ENCODE peak calls at places on chromosomes 7 and 10, in nine cellular contexts. One of them, this sample, is unnamed.

GRCh38 chr10:14852236-14852635 is 14.1 kb downstream of the HSPA14 start:
- DNase-seq in tibial artery: no peak
- DNase-seq in IMR-90: no peak
- DNase-seq in HepG2: no peak
- DNase-seq in B cell: no peak
- DNase-seq in psoas muscle: no peak
- DNase-seq in body of pancreas: no peak
- DNase-seq in AG09319: no peak
- DNase-seq in H9: no peak
- DNase-seq in this sample: no peak

GRCh38 chr10:12195603-12196506 is at the start of the genes CDC123 and NUDT5:
- DNase-seq in B cell: peak
- DNase-seq in IMR-90: peak
- DNase-seq in psoas muscle: peak
- DNase-seq in H9: peak
- DNase-seq in body of pancreas: peak
- DNase-seq in HepG2: peak
- DNase-seq in AG09319: peak
- DNase-seq in tibial artery: peak
- DNase-seq in this sample: peak

GRCh38 chr10:86971146-86971991 is 3.1 kb downstream of the ADIRF start:
- DNase-seq in psoas muscle: peak
- DNase-seq in tibial artery: peak
- DNase-seq in AG09319: peak
- DNase-seq in body of pancreas: peak
- DNase-seq in B cell: peak
- DNase-seq in H9: peak
- DNase-seq in HepG2: no peak
- DNase-seq in IMR-90: peak
- DNase-seq in this sample: peak

GRCh38 chr10:103193820-103194529 is 903 bp upstream of the NT5C2 start:
- DNase-seq in IMR-90: peak
- DNase-seq in AG09319: peak
- DNase-seq in B cell: no peak
- DNase-seq in psoas muscle: no peak
- DNase-seq in H9: no peak
- DNase-seq in HepG2: no peak
- DNase-seq in body of pancreas: peak
- DNase-seq in tibial artery: no peak
- DNase-seq in this sample: no peak

GRCh38 chr10:16819436-16819835 is 2.2 kb upstream of the RSU1 start:
- DNase-seq in body of pancreas: no peak
- DNase-seq in B cell: no peak
- DNase-seq in tibial artery: no peak
- DNase-seq in H9: no peak
- DNase-seq in psoas muscle: no peak
- DNase-seq in IMR-90: no peak
- DNase-seq in AG09319: no peak
- DNase-seq in HepG2: no peak
- DNase-seq in this sample: no peak

GRCh38 chr10:49629286-49629915 is 15.6 kb downstream of the CHAT start:
- DNase-seq in HepG2: no peak
- DNase-seq in IMR-90: no peak
- DNase-seq in body of pancreas: no peak
- DNase-seq in B cell: no peak
- DNase-seq in H9: no peak
- DNase-seq in psoas muscle: no peak
- DNase-seq in tibial artery: no peak
- DNase-seq in AG09319: no peak
- DNase-seq in this sample: no peak

GRCh38 chr7:115869225-115869624 is 161.3 kb downstream of the TFEC start:
- DNase-seq in AG09319: peak
- DNase-seq in tibial artery: no peak
- DNase-seq in IMR-90: peak
- DNase-seq in HepG2: no peak
- DNase-seq in psoas muscle: no peak
- DNase-seq in B cell: no peak
- DNase-seq in body of pancreas: no peak
- DNase-seq in H9: no peak
- DNase-seq in this sample: no peak

GRCh38 chr7:12640299-12641096 is 46.9 kb upstream of the ARL4A start:
- DNase-seq in AG09319: no peak
- DNase-seq in tibial artery: no peak
- DNase-seq in psoas muscle: no peak
- DNase-seq in IMR-90: no peak
- DNase-seq in HepG2: peak
- DNase-seq in body of pancreas: no peak
- DNase-seq in H9: no peak
- DNase-seq in B cell: no peak
- DNase-seq in this sample: no peak

GRCh38 chr7:135710417-135711138 is 17.4 kb downstream of the SLC13A4 start:
- DNase-seq in psoas muscle: no peak
- DNase-seq in tibial artery: no peak
- DNase-seq in H9: peak
- DNase-seq in IMR-90: no peak
- DNase-seq in HepG2: peak
- DNase-seq in AG09319: no peak
- DNase-seq in body of pancreas: no peak
- DNase-seq in B cell: peak
- DNase-seq in this sample: no peak

GRCh38 chr10:72087969-72088878 is at the start of gene SPOCK2:
- DNase-seq in H9: no peak
- DNase-seq in body of pancreas: no peak
- DNase-seq in tibial artery: no peak
- DNase-seq in AG09319: no peak
- DNase-seq in B cell: peak
- DNase-seq in IMR-90: no peak
- DNase-seq in HepG2: no peak
- DNase-seq in psoas muscle: peak
- DNase-seq in this sample: no peak

GRCh38 chr10:13759167-13759566 is 172.4 kb downstream of the PRPF18 start:
- DNase-seq in HepG2: no peak
- DNase-seq in body of pancreas: peak
- DNase-seq in H9: peak
- DNase-seq in B cell: no peak
- DNase-seq in psoas muscle: no peak
- DNase-seq in IMR-90: peak
- DNase-seq in AG09319: no peak
- DNase-seq in tibial artery: no peak
- DNase-seq in this sample: no peak

GRCh38 chr10:14499610-14499904 is 168.8 kb upstream of the FRMD4A start:
- DNase-seq in AG09319: no peak
- DNase-seq in IMR-90: no peak
- DNase-seq in psoas muscle: no peak
- DNase-seq in H9: no peak
- DNase-seq in tibial artery: no peak
- DNase-seq in B cell: no peak
- DNase-seq in body of pancreas: no peak
- DNase-seq in HepG2: no peak
- DNase-seq in this sample: no peak

GRCh38 chr7:3399858-3400257 is 98.8 kb downstream of the SDK1 start:
- DNase-seq in psoas muscle: no peak
- DNase-seq in AG09319: no peak
- DNase-seq in H9: peak
- DNase-seq in HepG2: peak
- DNase-seq in tibial artery: no peak
- DNase-seq in IMR-90: peak
- DNase-seq in body of pancreas: no peak
- DNase-seq in B cell: no peak
- DNase-seq in this sample: no peak

DNA sequence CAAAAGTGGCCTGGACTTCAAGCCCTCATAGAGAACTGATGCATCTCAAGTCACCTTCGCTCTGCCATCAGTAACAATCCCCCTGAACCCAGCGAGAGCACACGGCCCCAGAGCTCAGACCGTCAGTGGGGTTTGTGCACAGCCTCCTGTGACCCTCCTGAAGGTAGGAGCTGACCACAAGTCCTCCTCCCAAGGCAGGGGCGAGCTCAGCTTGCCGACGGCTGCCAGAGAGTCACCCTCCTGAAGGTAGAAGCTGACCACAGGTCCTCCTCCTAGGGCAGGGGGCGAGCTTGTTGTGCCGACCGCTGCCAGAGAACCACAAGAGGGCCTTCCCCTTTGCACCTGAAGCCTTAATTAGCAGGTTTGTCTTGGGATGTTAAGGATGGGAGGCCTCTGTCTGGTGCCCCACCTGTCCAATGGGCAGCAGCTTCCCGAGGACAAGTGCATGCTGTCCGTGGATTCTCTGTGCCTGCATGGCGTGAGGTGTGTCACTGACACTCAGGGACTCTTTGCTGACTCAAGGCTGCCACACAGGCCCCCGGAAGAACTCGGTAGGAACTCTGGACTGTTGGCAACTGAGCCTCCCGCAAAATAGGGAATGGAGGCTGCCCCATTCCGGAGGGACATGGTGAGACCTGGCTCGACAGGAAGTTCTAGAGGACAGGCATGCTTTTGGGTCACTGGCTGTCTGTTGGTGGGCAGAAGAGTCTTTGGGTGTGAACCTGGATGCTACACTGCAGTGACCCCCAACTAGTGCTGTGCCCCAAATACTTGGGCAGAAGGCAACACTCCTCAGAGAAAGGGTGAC is 487.4 kb downstream of the DNAJB6 start:
- DNase-seq in AG09319: no peak
- DNase-seq in tibial artery: no peak
- DNase-seq in B cell: no peak
- DNase-seq in H9: no peak
- DNase-seq in HepG2: no peak
- DNase-seq in body of pancreas: no peak
- DNase-seq in IMR-90: no peak
- DNase-seq in psoas muscle: no peak
- DNase-seq in this sample: no peak
- TF ChIP-seq CTCF in AG09319: no peak
- TF ChIP-seq CTCF in tibial artery: no peak
- TF ChIP-seq CTCF in B cell: no peak
- TF ChIP-seq CTCF in H9: no peak
- TF ChIP-seq CTCF in HepG2: no peak
- TF ChIP-seq CTCF in body of pancreas: no peak
- TF ChIP-seq CTCF in IMR-90: no peak
- TF ChIP-seq CTCF in psoas muscle: no peak
- TF ChIP-seq CTCF in this sample: no peak

GRCh38 chr7:1379202-1379601 is 80.1 kb downstream of the MICALL2 start:
- DNase-seq in body of pancreas: no peak
- DNase-seq in IMR-90: no peak
- DNase-seq in B cell: no peak
- DNase-seq in H9: no peak
- DNase-seq in HepG2: no peak
- DNase-seq in tibial artery: no peak
- DNase-seq in psoas muscle: no peak
- DNase-seq in AG09319: no peak
- DNase-seq in this sample: no peak

GRCh38 chr7:1380211-1380815 is 79.0 kb downstream of the MICALL2 start:
- DNase-seq in body of pancreas: no peak
- DNase-seq in H9: no peak
- DNase-seq in HepG2: no peak
- DNase-seq in IMR-90: no peak
- DNase-seq in psoas muscle: no peak
- DNase-seq in AG09319: no peak
- DNase-seq in B cell: peak
- DNase-seq in tibial artery: no peak
- DNase-seq in this sample: no peak

GRCh38 chr7:1378610-1379180 is 80.6 kb downstream of the MICALL2 start:
- DNase-seq in HepG2: no peak
- DNase-seq in tibial artery: no peak
- DNase-seq in H9: no peak
- DNase-seq in body of pancreas: no peak
- DNase-seq in B cell: no peak
- DNase-seq in AG09319: no peak
- DNase-seq in psoas muscle: no peak
- DNase-seq in IMR-90: no peak
- DNase-seq in this sample: no peak

GRCh38 chr7:1380821-1381580 is 78.3 kb downstream of the MICALL2 start:
- DNase-seq in H9: no peak
- DNase-seq in B cell: no peak
- DNase-seq in IMR-90: no peak
- DNase-seq in AG09319: no peak
- DNase-seq in body of pancreas: no peak
- DNase-seq in psoas muscle: no peak
- DNase-seq in tibial artery: no peak
- DNase-seq in HepG2: no peak
- DNase-seq in this sample: no peak

GRCh38 chr7:1377111-1377909 is 82.0 kb downstream of the MICALL2 start:
- DNase-seq in HepG2: no peak
- DNase-seq in H9: no peak
- DNase-seq in IMR-90: no peak
- DNase-seq in B cell: no peak
- DNase-seq in body of pancreas: no peak
- DNase-seq in psoas muscle: no peak
- DNase-seq in AG09319: no peak
- DNase-seq in tibial artery: no peak
- DNase-seq in this sample: no peak
- TF ChIP-seq CTCF in HepG2: peak
- TF ChIP-seq CTCF in H9: no peak
- TF ChIP-seq CTCF in IMR-90: no peak
- TF ChIP-seq CTCF in B cell: no peak
- TF ChIP-seq CTCF in body of pancreas: no peak
- TF ChIP-seq CTCF in psoas muscle: no peak
- TF ChIP-seq CTCF in AG09319: no peak
- TF ChIP-seq CTCF in tibial artery: no peak
- TF ChIP-seq CTCF in this sample: no peak

GRCh38 chr7:105502173-105502572 is 19.9 kb downstream of the PUS7 start:
- DNase-seq in H9: no peak
- DNase-seq in IMR-90: no peak
- DNase-seq in B cell: no peak
- DNase-seq in AG09319: no peak
- DNase-seq in HepG2: no peak
- DNase-seq in body of pancreas: no peak
- DNase-seq in tibial artery: no peak
- DNase-seq in psoas muscle: no peak
- DNase-seq in this sample: no peak
- TF ChIP-seq CTCF in H9: no peak
- TF ChIP-seq CTCF in IMR-90: no peak
- TF ChIP-seq CTCF in B cell: no peak
- TF ChIP-seq CTCF in AG09319: no peak
- TF ChIP-seq CTCF in HepG2: no peak
- TF ChIP-seq CTCF in body of pancreas: no peak
- TF ChIP-seq CTCF in tibial artery: no peak
- TF ChIP-seq CTCF in psoas muscle: no peak
- TF ChIP-seq CTCF in this sample: no peak

GRCh38 chr7:46153951-46154787 is 233.1 kb upstream of the IGFBP3 start:
- DNase-seq in B cell: no peak
- DNase-seq in H9: no peak
- DNase-seq in AG09319: no peak
- DNase-seq in HepG2: peak
- DNase-seq in body of pancreas: no peak
- DNase-seq in IMR-90: no peak
- DNase-seq in tibial artery: no peak
- DNase-seq in psoas muscle: no peak
- DNase-seq in this sample: no peak
- TF ChIP-seq CTCF in B cell: no peak
- TF ChIP-seq CTCF in H9: peak
- TF ChIP-seq CTCF in AG09319: no peak
- TF ChIP-seq CTCF in HepG2: peak
- TF ChIP-seq CTCF in body of pancreas: no peak
- TF ChIP-seq CTCF in IMR-90: no peak
- TF ChIP-seq CTCF in tibial artery: no peak
- TF ChIP-seq CTCF in psoas muscle: no peak
- TF ChIP-seq CTCF in this sample: no peak